ENCODE peak calls at places on chromosomes 2 and 18, in five cellular contexts. One of them, this sample, is unnamed.

GRCh38 chr2:105100064-105100840 is 62.4 kb downstream of the MRPS9 start:
- DNase-seq in H1: no peak
- DNase-seq in HCT116: no peak
- DNase-seq in GM12878: peak
- DNase-seq in HepG2: no peak
- DNase-seq in this sample: no peak

GRCh38 chr18:54184836-54185235 is 39.6 kb downstream of the MBD2 start:
- DNase-seq in H1: no peak
- DNase-seq in HCT116: no peak
- DNase-seq in GM12878: no peak
- DNase-seq in HepG2: no peak
- DNase-seq in this sample: no peak

GRCh38 chr2:128535928-128536327 is 217.3 kb upstream of the HS6ST1 start:
- DNase-seq in H1: no peak
- DNase-seq in HCT116: peak
- DNase-seq in GM12878: no peak
- DNase-seq in HepG2: peak
- DNase-seq in this sample: no peak

GRCh38 chr2:181281206-181281832 is 175.9 kb upstream of the ITGA4 start:
- DNase-seq in H1: no peak
- DNase-seq in HCT116: no peak
- DNase-seq in GM12878: no peak
- DNase-seq in HepG2: no peak
- DNase-seq in this sample: no peak

GRCh38 chr2:189829092-189829843 is 45.0 kb downstream of the PMS1 start:
- DNase-seq in H1: no peak
- DNase-seq in HCT116: no peak
- DNase-seq in GM12878: no peak
- DNase-seq in HepG2: no peak
- DNase-seq in this sample: no peak

GRCh38 chr2:68426885-68427579 is 40.1 kb downstream of the FBXO48 start:
- DNase-seq in H1: no peak
- DNase-seq in HCT116: no peak
- DNase-seq in GM12878: no peak
- DNase-seq in HepG2: no peak
- DNase-seq in this sample: no peak

GRCh38 chr2:237483018-237483731 is 3.9 kb upstream of the MLPH start:
- DNase-seq in H1: no peak
- DNase-seq in HCT116: no peak
- DNase-seq in GM12878: no peak
- DNase-seq in HepG2: no peak
- DNase-seq in this sample: no peak

GRCh38 chr18:30432349-30432748 is 610.2 kb downstream of the DSC3 start:
- DNase-seq in H1: no peak
- DNase-seq in HCT116: no peak
- DNase-seq in GM12878: no peak
- DNase-seq in HepG2: no peak
- DNase-seq in this sample: no peak

GRCh38 chr18:33849731-33850130 is 271.7 kb downstream of the ASXL3 start:
- DNase-seq in H1: no peak
- DNase-seq in HCT116: no peak
- DNase-seq in GM12878: no peak
- DNase-seq in HepG2: no peak
- DNase-seq in this sample: no peak

GRCh38 chr2:118627156-118627555 is 220.3 kb downstream of the EN1 start:
- DNase-seq in H1: no peak
- DNase-seq in HCT116: no peak
- DNase-seq in GM12878: no peak
- DNase-seq in HepG2: no peak
- DNase-seq in this sample: no peak

GRCh38 chr2:43945439-43945838 is 50.4 kb downstream of the LRPPRC start:
- DNase-seq in H1: no peak
- DNase-seq in HCT116: no peak
- DNase-seq in GM12878: no peak
- DNase-seq in HepG2: no peak
- DNase-seq in this sample: no peak

GRCh38 chr2:48257456-48257855 is 272.5 kb upstream of the STON1 start:
- DNase-seq in H1: no peak
- DNase-seq in HCT116: no peak
- DNase-seq in GM12878: no peak
- DNase-seq in HepG2: no peak
- DNase-seq in this sample: no peak

GRCh38 chr18:58497845-58498244 is 131.0 kb downstream of the ALPK2 start:
- DNase-seq in H1: no peak
- DNase-seq in HCT116: no peak
- DNase-seq in GM12878: no peak
- DNase-seq in HepG2: no peak
- DNase-seq in this sample: no peak

GRCh38 chr2:106582431-106583143 is 95.4 kb downstream of the CD8B2 start:
- DNase-seq in H1: peak
- DNase-seq in HCT116: peak
- DNase-seq in GM12878: no peak
- DNase-seq in HepG2: peak
- DNase-seq in this sample: peak

GRCh38 chr2:108304975-108305374 is 16.3 kb downstream of the SULT1C2 start:
- DNase-seq in H1: no peak
- DNase-seq in HCT116: no peak
- DNase-seq in GM12878: peak
- DNase-seq in HepG2: no peak
- DNase-seq in this sample: no peak

GRCh38 chr2:60405266-60405665 is 148.2 kb downstream of the BCL11A start:
- DNase-seq in H1: no peak
- DNase-seq in HCT116: no peak
- DNase-seq in GM12878: no peak
- DNase-seq in HepG2: no peak
- DNase-seq in this sample: no peak

GRCh38 chr18:45221363-45221762 is 393.9 kb upstream of the SLC14A2 start:
- DNase-seq in H1: no peak
- DNase-seq in HCT116: no peak
- DNase-seq in GM12878: no peak
- DNase-seq in HepG2: no peak
- DNase-seq in this sample: no peak

GRCh38 chr2:73832905-73833304 is 4.1 kb downstream of the STAMBP start:
- DNase-seq in H1: no peak
- DNase-seq in HCT116: no peak
- DNase-seq in GM12878: no peak
- DNase-seq in HepG2: no peak
- DNase-seq in this sample: peak

GRCh38 chr2:117087565-117088291 is 726.8 kb upstream of the DDX18 start:
- DNase-seq in H1: peak
- DNase-seq in HCT116: no peak
- DNase-seq in GM12878: no peak
- DNase-seq in HepG2: no peak
- DNase-seq in this sample: no peak

GRCh38 chr2:171957061-171957460 is 34.8 kb downstream of the HAT1 start:
- DNase-seq in H1: no peak
- DNase-seq in HCT116: no peak
- DNase-seq in GM12878: no peak
- DNase-seq in HepG2: peak
- DNase-seq in this sample: no peak

GRCh38 chr2:63980794-63981193 is 38.4 kb downstream of the VPS54 start:
- DNase-seq in H1: no peak
- DNase-seq in HCT116: no peak
- DNase-seq in GM12878: no peak
- DNase-seq in HepG2: no peak
- DNase-seq in this sample: no peak

GRCh38 chr2:36564377-36564930 is 33.5 kb downstream of the FEZ2 start:
- DNase-seq in H1: no peak
- DNase-seq in HCT116: no peak
- DNase-seq in GM12878: no peak
- DNase-seq in HepG2: no peak
- DNase-seq in this sample: no peak

GRCh38 chr2:8135051-8135675 is 546.7 kb upstream of the ID2 start:
- DNase-seq in H1: no peak
- DNase-seq in HCT116: no peak
- DNase-seq in GM12878: no peak
- DNase-seq in HepG2: no peak
- DNase-seq in this sample: no peak

GRCh38 chr2:186460465-186460864 is 25.6 kb upstream of the ZC3H15 start:
- DNase-seq in H1: no peak
- DNase-seq in HCT116: no peak
- DNase-seq in GM12878: no peak
- DNase-seq in HepG2: peak
- DNase-seq in this sample: no peak

GRCh38 chr2:230908595-230909191 is 16.3 kb downstream of the GPR55 start:
- DNase-seq in H1: no peak
- DNase-seq in HCT116: peak
- DNase-seq in GM12878: no peak
- DNase-seq in HepG2: peak
- DNase-seq in this sample: peak

GRCh38 chr2:95356821-95357700 is 45.4 kb upstream of the FAHD2A start:
- DNase-seq in H1: no peak
- DNase-seq in HCT116: no peak
- DNase-seq in GM12878: no peak
- DNase-seq in HepG2: no peak
- DNase-seq in this sample: no peak
- TF ChIP-seq SRF in H1: no peak
- TF ChIP-seq SRF in HCT116: no peak
- TF ChIP-seq SRF in GM12878: no peak
- TF ChIP-seq SRF in HepG2: no peak
- TF ChIP-seq SRF in this sample: no peak

GRCh38 chr2:85582467-85582866 is 1.8 kb upstream of the VAMP5 start:
- DNase-seq in H1: no peak
- DNase-seq in HCT116: no peak
- DNase-seq in GM12878: no peak
- DNase-seq in HepG2: no peak
- DNase-seq in this sample: no peak

GRCh38 chr2:85585781-85586105 is 1.5 kb downstream of the VAMP5 start:
- DNase-seq in H1: no peak
- DNase-seq in HCT116: no peak
- DNase-seq in GM12878: no peak
- DNase-seq in HepG2: no peak
- DNase-seq in this sample: no peak

GRCh38 chr2:85584354-85584856 is at the start of gene VAMP5:
- DNase-seq in H1: peak
- DNase-seq in HCT116: no peak
- DNase-seq in GM12878: no peak
- DNase-seq in HepG2: peak
- DNase-seq in this sample: no peak

GRCh38 chr2:85583667-85584353 is 421 bp upstream of the VAMP5 start:
- DNase-seq in H1: no peak
- DNase-seq in HCT116: no peak
- DNase-seq in GM12878: no peak
- DNase-seq in HepG2: peak
- DNase-seq in this sample: no peak

DNA sequence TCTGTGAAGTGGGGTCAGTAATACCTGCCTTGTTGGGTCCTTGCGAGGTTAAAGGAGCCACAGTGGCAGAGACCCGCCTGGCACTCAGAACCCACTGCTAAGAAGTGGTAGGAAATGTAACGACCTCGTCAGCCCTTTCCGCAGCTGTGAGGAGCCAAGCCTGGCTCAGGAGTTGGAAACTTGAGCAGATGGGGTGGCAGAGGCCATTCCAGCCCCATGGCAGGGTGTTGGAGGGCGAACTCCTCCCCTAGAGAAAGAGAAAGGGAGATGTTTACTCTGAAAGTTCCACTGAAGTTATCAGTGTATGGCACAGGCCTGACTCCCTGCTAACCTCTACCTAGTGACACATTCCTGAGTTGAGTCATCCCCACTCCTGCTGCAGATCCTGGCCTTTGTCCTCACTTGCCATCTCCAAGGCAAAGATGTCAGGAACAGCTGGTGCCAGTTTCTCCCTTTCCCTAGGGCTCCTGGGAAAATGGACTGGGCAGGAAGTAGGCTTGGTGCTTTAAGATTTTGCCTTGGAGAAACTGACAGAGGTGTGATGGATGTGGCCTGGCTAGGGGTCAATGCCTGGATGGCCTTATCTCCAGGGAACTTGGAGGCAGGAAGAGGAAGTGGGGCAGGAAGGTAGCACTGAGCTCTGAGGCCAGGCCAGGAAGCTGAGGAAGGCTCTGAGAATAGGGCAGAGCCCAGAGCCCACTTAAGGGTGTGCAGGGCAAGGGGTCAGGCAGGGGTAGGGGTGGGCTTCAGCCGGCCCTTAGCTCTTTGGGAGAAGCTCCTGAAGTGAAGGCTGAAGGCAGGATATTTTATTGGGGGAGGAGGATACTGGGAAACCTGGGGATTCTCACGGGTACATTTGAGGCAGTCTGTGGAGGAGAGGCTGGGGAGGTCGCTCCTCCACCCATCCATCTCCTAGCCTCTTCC is 888 bp downstream of the VAMP5 start:
- DNase-seq in H1: no peak
- DNase-seq in HCT116: no peak
- DNase-seq in GM12878: no peak
- DNase-seq in HepG2: peak
- DNase-seq in this sample: peak
- TF ChIP-seq SRF in H1: no peak
- TF ChIP-seq SRF in HCT116: no peak
- TF ChIP-seq SRF in GM12878: no peak
- TF ChIP-seq SRF in HepG2: no peak
- TF ChIP-seq SRF in this sample: no peak

DNA sequence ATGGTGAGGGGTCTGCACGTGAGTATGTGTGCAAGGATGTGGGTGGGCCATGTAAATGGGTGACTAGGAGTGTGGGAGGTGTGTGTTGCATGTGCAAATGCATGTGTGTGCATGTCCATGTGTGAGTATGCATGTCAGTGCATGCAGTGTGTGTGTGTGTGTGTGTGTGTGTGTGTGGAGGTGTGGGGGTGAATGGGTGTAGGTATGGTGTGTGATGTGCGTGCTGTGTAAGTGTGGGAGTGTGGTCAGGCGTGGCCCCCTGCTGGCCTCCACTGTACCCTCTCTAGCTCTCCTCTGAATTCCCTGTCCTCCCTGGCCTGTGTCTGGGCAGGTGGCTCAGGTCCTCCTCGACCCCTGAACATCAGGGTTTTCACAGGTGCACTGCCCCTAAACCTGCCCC is 230.3 kb downstream of the CELF4 start:
- DNase-seq in H1: no peak
- DNase-seq in HCT116: no peak
- DNase-seq in GM12878: no peak
- DNase-seq in HepG2: no peak
- DNase-seq in this sample: peak
- TF ChIP-seq SRF in H1: no peak
- TF ChIP-seq SRF in HCT116: no peak
- TF ChIP-seq SRF in GM12878: no peak
- TF ChIP-seq SRF in HepG2: no peak
- TF ChIP-seq SRF in this sample: no peak

GRCh38 chr2:154133823-154134222 is 262.1 kb downstream of the GALNT13 start:
- DNase-seq in H1: no peak
- DNase-seq in HCT116: no peak
- DNase-seq in GM12878: no peak
- DNase-seq in HepG2: no peak
- DNase-seq in this sample: no peak
- TF ChIP-seq SRF in H1: no peak
- TF ChIP-seq SRF in HCT116: no peak
- TF ChIP-seq SRF in GM12878: no peak
- TF ChIP-seq SRF in HepG2: no peak
- TF ChIP-seq SRF in this sample: no peak

GRCh38 chr18:34880403-34880802 is 160.8 kb upstream of the MAPRE2 start:
- DNase-seq in H1: no peak
- DNase-seq in HCT116: no peak
- DNase-seq in GM12878: no peak
- DNase-seq in HepG2: no peak
- DNase-seq in this sample: no peak
- TF ChIP-seq SRF in H1: no peak
- TF ChIP-seq SRF in HCT116: no peak
- TF ChIP-seq SRF in GM12878: no peak
- TF ChIP-seq SRF in HepG2: no peak
- TF ChIP-seq SRF in this sample: no peak